ENCODE peak calls at places on chromosomes 13 and 19, in ten cellular contexts. T, U, R, X, L, V, G, C, J and S are unnamed samples.

GRCh38 chr13:30362869-30363268 is 55.5 kb upstream of the KATNAL1 start:
- DNase-seq in T (no peak), U (no peak), R (no peak), X (no peak), L (no peak), V (no peak), G (no peak), C (peak; percentile 49), J (no peak), S (no peak)

GRCh38 chr13:111283991-111284390 is 36.5 kb upstream of the TEX29 start:
- DNase-seq in T (peak; percentile 57), U (no peak), R (no peak), X (peak; percentile 30), L (no peak), V (peak; percentile 28), G (no peak), C (no peak), J (no peak), S (no peak)

GRCh38 chr19:14248578-14249011 is 42.6 kb upstream of the ADGRL1 start:
- DNase-seq in T (peak; percentile 5), U (no peak), R (peak; percentile 15), X (peak; percentile 67), L (no peak), V (peak; percentile 95), G (peak; percentile 40), C (peak; percentile 41), J (no peak), S (no peak)

GRCh38 chr13:28659611-28659970 is 661 bp downstream of the POMP start:
- DNase-seq in T (no peak), U (no peak), R (peak; percentile 38), X (no peak), L (no peak), V (no peak), G (no peak), C (peak; percentile 87), J (no peak), S (no peak)

GRCh38 chr19:29668746-29669609 is 3.7 kb downstream of the PLEKHF1 start:
- DNase-seq in T (no peak), U (peak; percentile 70), R (no peak), X (no peak), L (no peak), V (no peak), G (no peak), C (peak; percentile 22), J (no peak), S (no peak)

GRCh38 chr13:70407486-70407885 is 299.2 kb upstream of the KLHL1 start:
- DNase-seq in T (no peak), U (no peak), R (no peak), X (no peak), L (no peak), V (no peak), G (no peak), C (no peak), J (no peak), S (no peak)

GRCh38 chr19:19670070-19670551 is 1.5 kb downstream of the ZNF101 start:
- DNase-seq in T (no peak), U (no peak), R (no peak), X (peak; percentile 12), L (no peak), V (peak; percentile 84), G (no peak), C (peak; percentile 11), J (no peak), S (no peak)

GRCh38 chr19:50513746-50514345 is at the start of gene ASPDH:
- DNase-seq in T (no peak), U (no peak), R (no peak), X (no peak), L (no peak), V (peak; percentile 54), G (no peak), C (no peak), J (no peak), S (no peak)

GRCh38 chr13:52868190-52868589 is 19.8 kb upstream of the PCDH8 start:
- DNase-seq in T (no peak), U (no peak), R (no peak), X (no peak), L (no peak), V (no peak), G (no peak), C (no peak), J (no peak), S (no peak)

GRCh38 chr19:42191855-42192254 is 25.6 kb downstream of the DEDD2 start:
- DNase-seq in T (no peak), U (no peak), R (no peak), X (no peak), L (no peak), V (no peak), G (no peak), C (peak; percentile 85), J (no peak), S (no peak)

GRCh38 chr13:50529154-50529882 is 314.2 kb downstream of the DLEU7 start:
- DNase-seq in T (peak; percentile 89), U (peak; percentile 90), R (no peak), X (peak; percentile 65), L (peak; percentile 37), V (peak; percentile 55), G (peak; percentile 88), C (peak; percentile 92), J (no peak), S (peak; percentile 89)

GRCh38 chr19:38105574-38105973 is 118.4 kb downstream of the DPF1 start:
- DNase-seq in T (no peak), U (no peak), R (no peak), X (no peak), L (no peak), V (no peak), G (no peak), C (no peak), J (no peak), S (no peak)

GRCh38 chr13:77529501-77529840 is 6.0 kb upstream of the SCEL start:
- DNase-seq in T (no peak), U (no peak), R (no peak), X (no peak), L (no peak), V (no peak), G (no peak), C (no peak), J (no peak), S (no peak)

GRCh38 chr13:66425741-66426140 is 804.4 kb downstream of the PCDH9 start:
- DNase-seq in T (no peak), U (no peak), R (no peak), X (no peak), L (no peak), V (no peak), G (no peak), C (no peak), J (no peak), S (no peak)

GRCh38 chr19:55257461-55258411 is 1.1 kb downstream of the PPP6R1 start:
- DNase-seq in T (no peak), U (peak; percentile 52), R (peak; percentile 25), X (peak; percentile 27), L (no peak), V (peak; percentile 68), G (no peak), C (peak; percentile 61), J (no peak), S (no peak)

GRCh38 chr13:77874406-77874805 is 44.2 kb downstream of the EDNRB start:
- DNase-seq in T (no peak), U (no peak), R (no peak), X (no peak), L (no peak), V (no peak), G (no peak), C (peak; percentile 72), J (no peak), S (no peak)

GRCh38 chr13:44932850-44933251 is 56.4 kb downstream of the NUFIP1 start:
- DNase-seq in T (no peak), U (no peak), R (no peak), X (no peak), L (no peak), V (peak; percentile 17), G (no peak), C (peak; percentile 75), J (no peak), S (no peak)
- H3K27ac ChIP-seq in T (peak overlapping the region; percentile 31), U (peak overlapping the region; percentile 75), R (no peak overlapping the region), X (peak overlapping the region; percentile 66), L (peak overlapping the region; percentile 76), V (no peak overlapping the region), G (peak overlapping the region; percentile 75), C (peak overlapping the region; percentile 64), J (peak overlapping the region; percentile 79), S (peak overlapping the region; percentile 75)

GRCh38 chr13:44936246-44936645 is 53.0 kb downstream of the NUFIP1 start:
- DNase-seq in T (no peak), U (no peak), R (no peak), X (no peak), L (no peak), V (no peak), G (no peak), C (no peak), J (no peak), S (no peak)

GRCh38 chr13:44934724-44935123 is 54.5 kb downstream of the NUFIP1 start:
- DNase-seq in T (no peak), U (no peak), R (no peak), X (no peak), L (no peak), V (no peak), G (no peak), C (peak; percentile 82), J (no peak), S (no peak)

GRCh38 chr13:44938854-44939253 is 50.4 kb downstream of the NUFIP1 start:
- DNase-seq in T (no peak), U (no peak), R (no peak), X (no peak), L (no peak), V (no peak), G (no peak), C (no peak), J (no peak), S (no peak)
- H3K4me3 ChIP-seq in T (no peak overlapping the region), U (no peak overlapping the region), R (no peak overlapping the region), X (no peak overlapping the region), L (no peak overlapping the region), V (no peak overlapping the region), G (no peak overlapping the region), C (no peak overlapping the region), J (no peak overlapping the region), S (no peak overlapping the region)

DNA sequence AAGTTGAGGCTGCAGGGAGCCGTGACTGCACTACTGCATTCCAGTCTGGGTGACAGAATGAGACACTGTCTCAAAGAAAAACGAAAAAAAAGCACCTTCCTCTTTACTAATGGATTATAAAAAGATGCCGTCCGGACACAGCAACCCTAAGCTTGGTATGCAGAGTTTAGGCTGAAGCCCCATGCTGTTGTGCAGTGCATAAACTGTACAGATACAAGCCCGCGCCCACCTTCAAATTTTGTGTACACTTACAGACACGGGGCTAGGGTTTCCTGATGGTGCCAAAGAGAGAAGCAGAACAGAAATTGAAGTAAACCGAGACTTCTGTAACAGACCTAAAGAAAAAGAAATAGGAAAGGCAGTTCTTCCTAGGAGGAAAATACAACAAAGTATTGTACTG is 9.0 kb downstream of the LPAR6 start:
- DNase-seq in T (no peak), U (no peak), R (no peak), X (no peak), L (no peak), V (no peak), G (no peak), C (peak; percentile 18), J (no peak), S (no peak)
- H3K4me1 ChIP-seq in T (peaks cover 6% of the 10 kb centered on the region), U (peaks cover 5% of the 10 kb centered on the region), R (peaks cover 96% of the 10 kb centered on the region), X (peaks cover 17% of the 10 kb centered on the region), L (peaks cover 84% of the 10 kb centered on the region), V (no peaks in the 10 kb centered on the region), G (no peaks in the 10 kb centered on the region), C (peaks cover 62% of the 10 kb centered on the region), J (peaks cover 3% of the 10 kb centered on the region), S (no peaks in the 10 kb centered on the region)

DNA sequence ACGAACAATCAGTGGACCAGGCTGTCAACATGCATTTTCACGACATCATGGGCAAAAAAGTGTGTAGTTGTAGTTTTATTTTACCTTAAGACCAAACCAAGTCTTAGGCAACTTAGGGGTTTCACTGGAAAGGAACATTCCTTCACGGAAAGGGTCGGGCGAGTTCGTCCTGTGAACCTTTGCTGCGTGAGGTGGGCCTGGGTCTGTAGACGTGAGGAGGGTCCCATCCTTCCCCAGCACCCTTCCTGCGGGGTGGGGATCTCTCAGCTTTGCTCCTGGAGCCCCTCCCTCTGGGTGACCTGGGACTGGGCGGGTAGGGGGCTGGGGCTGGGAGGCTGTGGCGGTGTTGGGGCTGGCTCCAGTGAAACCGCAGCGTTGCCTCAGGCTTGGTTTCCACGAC is 12.3 kb upstream of the RPS15 start:
- DNase-seq in T (no peak), U (no peak), R (no peak), X (no peak), L (no peak), V (no peak), G (no peak), C (no peak), J (no peak), S (no peak)
- H3K27ac ChIP-seq in T (no peak overlapping the region), U (no peak overlapping the region), R (no peak overlapping the region), X (no peak overlapping the region), L (no peak overlapping the region), V (peak overlapping the region; percentile 71), G (no peak overlapping the region), C (no peak overlapping the region), J (no peak overlapping the region), S (no peak overlapping the region)